ENCODE peak calls at places on chromosomes 2 and 18, in six cellular contexts. One of them, this sample, is unnamed.

GRCh38 chr2:24399434-24400206 is 39.3 kb upstream of the ITSN2 start:
- DNase-seq in GM12878: no peak
- DNase-seq in HepG2: peak; percentile 45
- DNase-seq in GM12891: no peak
- DNase-seq in K562: no peak
- DNase-seq in H1: no peak
- DNase-seq in this sample: no peak

GRCh38 chr2:54572262-54572635 is 116.1 kb downstream of the SPTBN1 start:
- DNase-seq in GM12878: no peak
- DNase-seq in HepG2: peak; percentile 93
- DNase-seq in GM12891: no peak
- DNase-seq in K562: peak; percentile 77
- DNase-seq in H1: no peak
- DNase-seq in this sample: no peak

GRCh38 chr2:239035361-239035814 is 187.5 kb downstream of the TWIST2 start:
- DNase-seq in GM12878: no peak
- DNase-seq in HepG2: no peak
- DNase-seq in GM12891: peak; percentile 96
- DNase-seq in K562: peak; percentile 53
- DNase-seq in H1: no peak
- DNase-seq in this sample: peak; percentile 94

GRCh38 chr2:133407341-133407740 is 160.9 kb downstream of the NCKAP5 start:
- DNase-seq in GM12878: no peak
- DNase-seq in HepG2: no peak
- DNase-seq in GM12891: no peak
- DNase-seq in K562: no peak
- DNase-seq in H1: no peak
- DNase-seq in this sample: no peak

GRCh38 chr2:209771474-209772292 is at the start of gene UNC80:
- DNase-seq in GM12878: no peak
- DNase-seq in HepG2: peak; percentile 17
- DNase-seq in GM12891: no peak
- DNase-seq in K562: peak; percentile 37
- DNase-seq in H1: no peak
- DNase-seq in this sample: peak; percentile 27

GRCh38 chr2:86621290-86621943 is 2.2 kb downstream of the RNF103 start:
- DNase-seq in GM12878: no peak
- DNase-seq in HepG2: no peak
- DNase-seq in GM12891: no peak
- DNase-seq in K562: peak; percentile 23
- DNase-seq in H1: no peak
- DNase-seq in this sample: no peak

GRCh38 chr2:237859533-237860272 is at the start of gene RAMP1:
- DNase-seq in GM12878: no peak
- DNase-seq in HepG2: no peak
- DNase-seq in GM12891: no peak
- DNase-seq in K562: no peak
- DNase-seq in H1: no peak
- DNase-seq in this sample: peak; percentile 10

GRCh38 chr18:49023281-49023937 is 72.6 kb upstream of the SMAD7 start:
- DNase-seq in GM12878: no peak
- DNase-seq in HepG2: no peak
- DNase-seq in GM12891: no peak
- DNase-seq in K562: no peak
- DNase-seq in H1: no peak
- DNase-seq in this sample: no peak

GRCh38 chr2:120890566-120891360 is 155.1 kb downstream of the GLI2 start:
- DNase-seq in GM12878: no peak
- DNase-seq in HepG2: no peak
- DNase-seq in GM12891: no peak
- DNase-seq in K562: no peak
- DNase-seq in H1: no peak
- DNase-seq in this sample: no peak

GRCh38 chr2:103005386-103005785 is 243.6 kb downstream of the TMEM182 start:
- DNase-seq in GM12878: no peak
- DNase-seq in HepG2: no peak
- DNase-seq in GM12891: no peak
- DNase-seq in K562: no peak
- DNase-seq in H1: no peak
- DNase-seq in this sample: no peak

GRCh38 chr2:196515608-196516007 is 123.9 kb upstream of the CCDC150 start:
- DNase-seq in GM12878: no peak
- DNase-seq in HepG2: no peak
- DNase-seq in GM12891: no peak
- DNase-seq in K562: no peak
- DNase-seq in H1: no peak
- DNase-seq in this sample: no peak

GRCh38 chr2:134367915-134368911 is 114.3 kb downstream of the MGAT5 start:
- DNase-seq in GM12878: no peak
- DNase-seq in HepG2: peak; percentile 69
- DNase-seq in GM12891: no peak
- DNase-seq in K562: no peak
- DNase-seq in H1: no peak
- DNase-seq in this sample: no peak

GRCh38 chr2:222613715-222614331 is 42.1 kb downstream of the FARSB start:
- DNase-seq in GM12878: no peak
- DNase-seq in HepG2: peak; percentile 54
- DNase-seq in GM12891: peak; percentile 26
- DNase-seq in K562: peak; percentile 37
- DNase-seq in H1: no peak
- DNase-seq in this sample: peak; percentile 27

GRCh38 chr2:1758774-1759610 is 14.7 kb upstream of the PXDN start:
- DNase-seq in GM12878: no peak
- DNase-seq in HepG2: no peak
- DNase-seq in GM12891: no peak
- DNase-seq in K562: no peak
- DNase-seq in H1: no peak
- DNase-seq in this sample: no peak

GRCh38 chr2:185892484-185892883 is 153.9 kb downstream of the FSIP2 start:
- DNase-seq in GM12878: no peak
- DNase-seq in HepG2: no peak
- DNase-seq in GM12891: no peak
- DNase-seq in K562: no peak
- DNase-seq in H1: no peak
- DNase-seq in this sample: no peak

GRCh38 chr2:105129722-105130232 is 91.9 kb downstream of the MRPS9 start:
- DNase-seq in GM12878: peak; percentile 72
- DNase-seq in HepG2: no peak
- DNase-seq in GM12891: peak; percentile 47
- DNase-seq in K562: no peak
- DNase-seq in H1: no peak
- DNase-seq in this sample: peak; percentile 31

GRCh38 chr2:150464270-150464669 is 23.2 kb downstream of the RND3 start:
- DNase-seq in GM12878: no peak
- DNase-seq in HepG2: no peak
- DNase-seq in GM12891: no peak
- DNase-seq in K562: no peak
- DNase-seq in H1: no peak
- DNase-seq in this sample: no peak

GRCh38 chr2:177261115-177261779 is 3.3 kb downstream of the NFE2L2 start:
- DNase-seq in GM12878: no peak
- DNase-seq in HepG2: no peak
- DNase-seq in GM12891: no peak
- DNase-seq in K562: no peak
- DNase-seq in H1: no peak
- DNase-seq in this sample: no peak

GRCh38 chr2:113754160-113754559 is 2.3 kb downstream of the SLC35F5 start:
- DNase-seq in GM12878: no peak
- DNase-seq in HepG2: no peak
- DNase-seq in GM12891: no peak
- DNase-seq in K562: no peak
- DNase-seq in H1: no peak
- DNase-seq in this sample: no peak

GRCh38 chr2:23418490-23418911 is 33.5 kb downstream of the KLHL29 start:
- DNase-seq in GM12878: no peak
- DNase-seq in HepG2: no peak
- DNase-seq in GM12891: no peak
- DNase-seq in K562: no peak
- DNase-seq in H1: no peak
- DNase-seq in this sample: no peak

GRCh38 chr18:78908462-78908861 is 71.2 kb upstream of the SALL3 start:
- DNase-seq in GM12878: no peak
- DNase-seq in HepG2: no peak
- DNase-seq in GM12891: no peak
- DNase-seq in K562: no peak
- DNase-seq in H1: no peak
- DNase-seq in this sample: no peak

GRCh38 chr2:37156857-37157714 is at the start of gene EIF2AK2:
- DNase-seq in GM12878: no peak
- DNase-seq in HepG2: peak; percentile 84
- DNase-seq in GM12891: peak; percentile 95
- DNase-seq in K562: peak; percentile 82
- DNase-seq in H1: no peak
- DNase-seq in this sample: peak; percentile 92

GRCh38 chr2:135219226-135219625 is 167.1 kb downstream of the RAB3GAP1 start:
- DNase-seq in GM12878: no peak
- DNase-seq in HepG2: no peak
- DNase-seq in GM12891: no peak
- DNase-seq in K562: no peak
- DNase-seq in H1: no peak
- DNase-seq in this sample: no peak

GRCh38 chr18:24602156-24602555 is 141.7 kb downstream of the HRH4 start:
- DNase-seq in GM12878: no peak
- DNase-seq in HepG2: no peak
- DNase-seq in GM12891: no peak
- DNase-seq in K562: no peak
- DNase-seq in H1: no peak
- DNase-seq in this sample: no peak

GRCh38 chr18:24603151-24603550 is 142.7 kb downstream of the HRH4 start:
- DNase-seq in GM12878: no peak
- DNase-seq in HepG2: no peak
- DNase-seq in GM12891: no peak
- DNase-seq in K562: no peak
- DNase-seq in H1: no peak
- DNase-seq in this sample: no peak

GRCh38 chr18:24595556-24595955 is 135.1 kb downstream of the HRH4 start:
- DNase-seq in GM12878: no peak
- DNase-seq in HepG2: no peak
- DNase-seq in GM12891: no peak
- DNase-seq in K562: no peak
- DNase-seq in H1: no peak
- DNase-seq in this sample: no peak

GRCh38 chr18:24601624-24602023 is 141.2 kb downstream of the HRH4 start:
- DNase-seq in GM12878: no peak
- DNase-seq in HepG2: no peak
- DNase-seq in GM12891: no peak
- DNase-seq in K562: no peak
- DNase-seq in H1: no peak
- DNase-seq in this sample: no peak

GRCh38 chr18:24600076-24600654 is 139.7 kb downstream of the HRH4 start:
- DNase-seq in GM12878: no peak
- DNase-seq in HepG2: peak; percentile 40
- DNase-seq in GM12891: peak; percentile 11
- DNase-seq in K562: peak; percentile 50
- DNase-seq in H1: no peak
- DNase-seq in this sample: peak; percentile 2
- TF ChIP-seq POLR2A in GM12878: no peak
- TF ChIP-seq POLR2A in HepG2: no peak
- TF ChIP-seq POLR2A in GM12891: no peak
- TF ChIP-seq POLR2A in K562: no peak
- TF ChIP-seq POLR2A in H1: no peak
- TF ChIP-seq POLR2A in this sample: no peak

GRCh38 chr2:84829693-84830092 is 51.2 kb downstream of the TRABD2A start:
- DNase-seq in GM12878: no peak
- DNase-seq in HepG2: no peak
- DNase-seq in GM12891: no peak
- DNase-seq in K562: no peak
- DNase-seq in H1: no peak
- DNase-seq in this sample: no peak

GRCh38 chr2:84830758-84831500 is 50.0 kb downstream of the TRABD2A start:
- DNase-seq in GM12878: no peak
- DNase-seq in HepG2: no peak
- DNase-seq in GM12891: no peak
- DNase-seq in K562: no peak
- DNase-seq in H1: no peak
- DNase-seq in this sample: no peak

GRCh38 chr2:84827978-84828575 is 52.8 kb downstream of the TRABD2A start:
- DNase-seq in GM12878: no peak
- DNase-seq in HepG2: no peak
- DNase-seq in GM12891: no peak
- DNase-seq in K562: no peak
- DNase-seq in H1: no peak
- DNase-seq in this sample: no peak

GRCh38 chr2:84832772-84833461 is 48.0 kb downstream of the TRABD2A start:
- DNase-seq in GM12878: peak; percentile 13
- DNase-seq in HepG2: no peak
- DNase-seq in GM12891: peak; percentile 27
- DNase-seq in K562: no peak
- DNase-seq in H1: no peak
- DNase-seq in this sample: no peak

DNA sequence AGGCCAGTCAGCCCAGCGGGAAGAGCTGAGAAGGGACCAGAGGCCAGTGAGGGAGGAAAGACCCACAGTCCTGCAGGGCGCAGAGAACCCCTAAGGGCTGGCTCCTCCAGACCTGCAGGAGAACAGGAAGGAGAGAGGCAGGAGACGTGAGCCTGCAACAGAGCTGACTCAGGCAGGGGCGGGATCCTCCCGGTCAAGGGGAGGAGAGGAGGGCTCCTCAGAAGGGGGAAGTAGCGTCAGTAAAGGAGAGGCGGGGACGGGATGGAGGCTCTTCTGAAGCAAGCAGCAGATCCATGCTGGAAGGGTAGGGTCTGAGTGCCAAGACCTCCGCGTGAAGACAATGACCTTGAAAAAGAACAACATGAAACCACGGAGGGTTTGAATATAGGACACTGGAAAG is 50.8 kb downstream of the TRABD2A start:
- DNase-seq in GM12878: no peak
- DNase-seq in HepG2: no peak
- DNase-seq in GM12891: no peak
- DNase-seq in K562: peak; percentile 55
- DNase-seq in H1: no peak
- DNase-seq in this sample: no peak
- TF ChIP-seq POLR2AphosphoS5 in GM12878: no peak
- TF ChIP-seq POLR2AphosphoS5 in HepG2: no peak
- TF ChIP-seq POLR2AphosphoS5 in GM12891: no peak
- TF ChIP-seq POLR2AphosphoS5 in K562: no peak
- TF ChIP-seq POLR2AphosphoS5 in H1: no peak
- TF ChIP-seq POLR2AphosphoS5 in this sample: no peak

GRCh38 chr18:10973579-10974260 is 175.6 kb downstream of the PIEZO2 start:
- DNase-seq in GM12878: no peak
- DNase-seq in HepG2: no peak
- DNase-seq in GM12891: no peak
- DNase-seq in K562: no peak
- DNase-seq in H1: no peak
- DNase-seq in this sample: no peak
- TF ChIP-seq TAF1 in GM12878: no peak
- TF ChIP-seq TAF1 in HepG2: no peak
- TF ChIP-seq TAF1 in GM12891: no peak
- TF ChIP-seq TAF1 in K562: no peak
- TF ChIP-seq TAF1 in H1: no peak
- TF ChIP-seq TAF1 in this sample: no peak

DNA sequence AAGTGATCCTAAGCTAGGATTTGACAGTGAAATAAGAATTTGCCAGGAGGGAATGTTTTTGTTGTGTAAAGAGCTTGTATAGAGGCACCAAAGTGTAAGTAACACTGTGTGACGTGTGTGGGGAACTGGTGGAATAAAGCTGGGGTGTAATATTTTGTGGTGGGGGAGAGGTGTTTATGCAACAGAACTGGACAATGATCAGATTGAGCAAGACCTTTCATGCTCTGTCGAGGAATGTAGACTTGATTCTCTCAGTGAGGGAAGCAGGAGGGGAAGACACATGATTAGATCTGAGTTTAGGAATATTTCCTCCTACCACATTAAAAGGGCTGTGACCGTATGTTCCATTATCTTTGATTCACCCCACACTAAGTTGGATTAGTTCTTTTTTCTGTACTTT is 43.6 kb downstream of the EFEMP1 start:
- DNase-seq in GM12878: no peak
- DNase-seq in HepG2: no peak
- DNase-seq in GM12891: no peak
- DNase-seq in K562: no peak
- DNase-seq in H1: no peak
- DNase-seq in this sample: no peak
- TF ChIP-seq POLR2A in GM12878: no peak
- TF ChIP-seq POLR2A in HepG2: no peak
- TF ChIP-seq POLR2A in GM12891: no peak
- TF ChIP-seq POLR2A in K562: no peak
- TF ChIP-seq POLR2A in H1: no peak
- TF ChIP-seq POLR2A in this sample: no peak